ENCODE peak calls at places on chromosomes 13 and 19, in seven cellular contexts. One of them, this sample, is unnamed.

GRCh38 chr19:48190288-48191284 is 20.1 kb downstream of the ZSWIM9 start:
- DNase-seq in amygdala: peak; percentile 81
- DNase-seq in substantia nigra: no peak
- DNase-seq in stimulated activated CD4-positive, alpha-beta T cell treated with anti-CD3 and anti-CD28 coated beads, Interleukin-4, amount 100 ng/mL, for 48 hours: no peak
- DNase-seq in NCI-H226: peak; percentile 58
- DNase-seq in adipocyte: no peak
- DNase-seq in fibroblast of lung: peak; percentile 56
- DNase-seq in this sample: peak; percentile 90

GRCh38 chr13:98386632-98387031 is 190.3 kb downstream of the STK24 start:
- DNase-seq in fibroblast of lung: no peak
- DNase-seq in amygdala: no peak
- DNase-seq in substantia nigra: no peak
- DNase-seq in adipocyte: no peak
- DNase-seq in stimulated activated CD4-positive, alpha-beta T cell treated with anti-CD3 and anti-CD28 coated beads, Interleukin-4, amount 100 ng/mL, for 48 hours: no peak
- DNase-seq in NCI-H226: no peak
- DNase-seq in this sample: no peak

GRCh38 chr19:17681505-17682125 is 6.5 kb downstream of the UNC13A start:
- DNase-seq in adipocyte: peak; percentile 45
- DNase-seq in NCI-H226: peak; percentile 50
- DNase-seq in amygdala: no peak
- DNase-seq in fibroblast of lung: peak; percentile 39
- DNase-seq in substantia nigra: no peak
- DNase-seq in stimulated activated CD4-positive, alpha-beta T cell treated with anti-CD3 and anti-CD28 coated beads, Interleukin-4, amount 100 ng/mL, for 48 hours: peak; percentile 19
- DNase-seq in this sample: peak; percentile 19

GRCh38 chr13:44575741-44576395 is at the start of gene TSC22D1:
- DNase-seq in adipocyte: peak; percentile 69
- DNase-seq in fibroblast of lung: peak; percentile 56
- DNase-seq in substantia nigra: peak; percentile 27
- DNase-seq in stimulated activated CD4-positive, alpha-beta T cell treated with anti-CD3 and anti-CD28 coated beads, Interleukin-4, amount 100 ng/mL, for 48 hours: peak; percentile 40
- DNase-seq in amygdala: peak; percentile 32
- DNase-seq in NCI-H226: peak; percentile 4
- DNase-seq in this sample: peak; percentile 38

GRCh38 chr19:49792829-49793560 is 20.1 kb downstream of the FUZ start:
- DNase-seq in amygdala: no peak
- DNase-seq in stimulated activated CD4-positive, alpha-beta T cell treated with anti-CD3 and anti-CD28 coated beads, Interleukin-4, amount 100 ng/mL, for 48 hours: no peak
- DNase-seq in substantia nigra: no peak
- DNase-seq in fibroblast of lung: no peak
- DNase-seq in NCI-H226: no peak
- DNase-seq in adipocyte: no peak
- DNase-seq in this sample: no peak

GRCh38 chr13:113904411-113904810 is 40.5 kb upstream of the GAS6 start:
- DNase-seq in NCI-H226: no peak
- DNase-seq in adipocyte: no peak
- DNase-seq in stimulated activated CD4-positive, alpha-beta T cell treated with anti-CD3 and anti-CD28 coated beads, Interleukin-4, amount 100 ng/mL, for 48 hours: no peak
- DNase-seq in substantia nigra: no peak
- DNase-seq in amygdala: peak; percentile 33
- DNase-seq in fibroblast of lung: no peak
- DNase-seq in this sample: no peak

GRCh38 chr19:33052352-33052972 is 12.2 kb downstream of the RHPN2 start:
- DNase-seq in adipocyte: peak; percentile 72
- DNase-seq in amygdala: no peak
- DNase-seq in NCI-H226: peak; percentile 84
- DNase-seq in substantia nigra: no peak
- DNase-seq in fibroblast of lung: peak; percentile 56
- DNase-seq in stimulated activated CD4-positive, alpha-beta T cell treated with anti-CD3 and anti-CD28 coated beads, Interleukin-4, amount 100 ng/mL, for 48 hours: no peak
- DNase-seq in this sample: no peak

GRCh38 chr13:102970542-102970941 is 95.7 kb downstream of the SLC10A2 start:
- DNase-seq in NCI-H226: no peak
- DNase-seq in stimulated activated CD4-positive, alpha-beta T cell treated with anti-CD3 and anti-CD28 coated beads, Interleukin-4, amount 100 ng/mL, for 48 hours: no peak
- DNase-seq in adipocyte: no peak
- DNase-seq in fibroblast of lung: no peak
- DNase-seq in substantia nigra: no peak
- DNase-seq in amygdala: no peak
- DNase-seq in this sample: peak; percentile 59